ENCODE peak calls at places on chromosomes 12 and 14, in eight cellular contexts. A is GM23338, S is coronary artery, J is H9, Y is IMR-90, W is caudate nucleus, I is psoas muscle, E is neuronal stem cell. N is an unnamed sample.

GRCh38 chr14:96698846-96699543 is 98.2 kb upstream of the VRK1 start:
- DNase-seq in A (no peak), S (no peak), J (no peak), Y (no peak), W (no peak), I (no peak), E (no peak), N (no peak)

GRCh38 chr12:63949902-63950301 is 105.4 kb downstream of the SRGAP1 start:
- DNase-seq in A (no peak), S (no peak), J (no peak), Y (peak; percentile 31), W (no peak), I (no peak), E (no peak), N (no peak)

GRCh38 chr14:51855234-51855633 is 5.2 kb upstream of the GNG2 start:
- DNase-seq in A (no peak), S (no peak), J (no peak), Y (peak; percentile 83), W (no peak), I (no peak), E (no peak), N (no peak)

GRCh38 chr12:84619053-84619452 is 293.5 kb downstream of the SLC6A15 start:
- DNase-seq in A (no peak), S (no peak), J (no peak), Y (no peak), W (no peak), I (no peak), E (no peak), N (no peak)

GRCh38 chr12:123816896-123817537 is 54.9 kb downstream of the DNAH10 start:
- DNase-seq in A (no peak), S (no peak), J (no peak), Y (no peak), W (no peak), I (no peak), E (no peak), N (no peak)

GRCh38 chr14:61662437-61663311 is 32.6 kb upstream of the HIF1A start:
- DNase-seq in A (peak; percentile 36), S (no peak), J (no peak), Y (peak; percentile 75), W (no peak), I (no peak), E (no peak), N (no peak)

GRCh38 chr14:90451953-90452352 is 55.1 kb downstream of the CALM1 start:
- DNase-seq in A (no peak), S (no peak), J (no peak), Y (no peak), W (no peak), I (no peak), E (no peak), N (no peak)

GRCh38 chr12:78375461-78375860 is 489.1 kb upstream of the SYT1 start:
- DNase-seq in A (no peak), S (no peak), J (no peak), Y (no peak), W (no peak), I (no peak), E (no peak), N (no peak)

GRCh38 chr12:53288322-53288721 is 7.0 kb upstream of the PFDN5 start:
- DNase-seq in A (no peak), S (no peak), J (no peak), Y (no peak), W (no peak), I (no peak), E (no peak), N (no peak)

GRCh38 chr12:91964501-91964900 is 181.1 kb downstream of the BTG1 start:
- DNase-seq in A (no peak), S (no peak), J (no peak), Y (peak; percentile 27), W (no peak), I (no peak), E (no peak), N (no peak)

DNA sequence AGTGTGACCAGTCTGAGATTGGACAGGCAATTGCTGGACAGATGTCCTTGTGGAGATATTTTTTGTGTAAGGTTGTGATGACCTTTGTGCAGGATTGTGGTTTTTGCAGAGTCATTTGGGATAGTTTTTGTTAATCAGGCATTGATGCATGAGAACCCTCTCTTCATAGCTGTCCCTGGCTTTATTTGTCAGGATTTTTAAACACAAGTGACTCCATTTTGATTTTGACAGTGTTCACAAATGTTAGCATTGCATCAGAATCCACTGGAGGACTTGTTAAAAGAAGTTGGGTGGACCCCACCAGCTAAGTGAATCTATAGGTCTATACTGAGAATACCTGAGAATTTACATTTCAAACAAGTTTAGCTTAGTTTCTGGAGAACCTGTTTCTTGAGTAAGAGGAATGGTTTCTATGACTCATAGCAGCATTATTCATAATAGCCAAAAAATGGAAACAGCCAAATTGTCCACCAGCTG is 11.8 kb downstream of the FNTB start:
- DNase-seq in A (no peak), S (no peak), J (no peak), Y (peak; percentile 32), W (no peak), I (no peak), E (no peak), N (peak; percentile 64)
- H3K27ac ChIP-seq in A (peak overlapping the region; percentile 13), S (no peak overlapping the region), J (no peak overlapping the region), Y (no peak overlapping the region), W (no peak overlapping the region), I (no peak overlapping the region), E (no peak overlapping the region), N (peak overlapping the region; percentile 73)

GRCh38 chr14:104873380-104874055 is 8.4 kb downstream of the CEP170B start:
- DNase-seq in A (no peak), S (no peak), J (no peak), Y (no peak), W (no peak), I (peak; percentile 38), E (no peak), N (no peak)
- H3K27ac ChIP-seq in A (no peak overlapping the region), S (no peak overlapping the region), J (no peak overlapping the region), Y (no peak overlapping the region), W (no peak overlapping the region), I (no peak overlapping the region), E (no peak overlapping the region), N (no peak overlapping the region)

DNA sequence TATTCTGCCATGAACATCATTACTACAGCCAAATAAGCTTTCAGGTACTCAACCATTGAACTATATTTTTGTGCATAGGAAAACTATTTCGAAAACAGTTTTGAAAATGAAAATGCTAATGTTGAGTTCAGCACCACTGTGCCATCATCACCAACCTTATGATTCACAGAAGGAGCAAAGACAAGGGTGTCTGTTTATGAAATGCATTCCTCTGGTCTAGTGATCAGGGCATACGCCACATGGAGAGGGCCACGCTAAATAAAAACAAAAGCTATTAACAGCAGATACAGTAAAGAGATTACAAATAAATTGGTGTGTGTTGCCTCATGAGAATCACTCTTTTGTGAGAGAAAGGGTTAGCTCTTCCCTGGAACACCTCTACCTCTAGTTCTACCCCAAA is 43.2 kb upstream of the BMAL2 start:
- DNase-seq in A (no peak), S (no peak), J (no peak), Y (peak; percentile 20), W (no peak), I (no peak), E (no peak), N (no peak)
- H3K27ac ChIP-seq in A (no peak overlapping the region), S (peak overlapping the region; percentile 66), J (no peak overlapping the region), Y (no peak overlapping the region), W (no peak overlapping the region), I (no peak overlapping the region), E (no peak overlapping the region), N (no peak overlapping the region)

GRCh38 chr14:93790966-93791365 is 2.7 kb upstream of the PRIMA1 start:
- DNase-seq in A (no peak), S (no peak), J (no peak), Y (no peak), W (no peak), I (no peak), E (no peak), N (no peak)

GRCh38 chr14:93787465-93788306 is 599 bp downstream of the PRIMA1 start:
- DNase-seq in A (peak; percentile 83), S (no peak), J (peak; percentile 78), Y (no peak), W (no peak), I (no peak), E (no peak), N (no peak)

GRCh38 chr14:93789366-93790130 is 1.3 kb upstream of the PRIMA1 start:
- DNase-seq in A (peak; percentile 42), S (no peak), J (peak; percentile 54), Y (no peak), W (no peak), I (no peak), E (peak; percentile 33), N (no peak)

GRCh38 chr14:93788557-93789365 is 476 bp upstream of the PRIMA1 start:
- DNase-seq in A (peak; percentile 78), S (no peak), J (peak; percentile 66), Y (no peak), W (no peak), I (no peak), E (peak; percentile 49), N (no peak)

GRCh38 chr14:93788307-93788556 is at the start of gene PRIMA1:
- DNase-seq in A (no peak), S (no peak), J (no peak), Y (no peak), W (no peak), I (no peak), E (peak; percentile 37), N (no peak)
- H3K27ac ChIP-seq in A (peak within 1 kb of the TSS; percentile 59), S (peak within 1 kb of the TSS; percentile 80), J (no peak within 1 kb of the TSS), Y (no peak within 1 kb of the TSS), W (peak within 1 kb of the TSS; percentile 90), I (no peak within 1 kb of the TSS), E (no peak within 1 kb of the TSS), N (no peak within 1 kb of the TSS)

GRCh38 chr14:58639842-58640484 is 2.2 kb downstream of the DACT1 start:
- DNase-seq in A (peak; percentile 71), S (no peak), J (no peak), Y (peak; percentile 86), W (no peak), I (no peak), E (peak; percentile 31), N (no peak)
- H3K27ac ChIP-seq in A (no peak overlapping the region), S (peak overlapping the region; percentile 96), J (no peak overlapping the region), Y (no peak overlapping the region), W (no peak overlapping the region), I (no peak overlapping the region), E (no peak overlapping the region), N (no peak overlapping the region)